ENCODE peak calls at places on chromosomes 2 and 18, in seven cellular contexts. P is HCT116, T is HepG2, K is K562, M is endothelial cell of umbilical vein, E is H1, O is GM12878. N is an unnamed sample.

GRCh38 chr2:203040966-203041521 is 26.4 kb downstream of the NBEAL1 start:
- DNase-seq in P (no peak), T (peak; percentile 69), K (no peak), M (no peak), E (no peak), O (no peak), N (no peak)

GRCh38 chr2:216015722-216016464 is 2.5 kb upstream of the MREG start:
- DNase-seq in P (no peak), T (no peak), K (no peak), M (no peak), E (no peak), O (peak; percentile 87), N (no peak)

GRCh38 chr2:66070717-66071602 is 364.0 kb upstream of the MEIS1 start:
- DNase-seq in P (no peak), T (no peak), K (no peak), M (no peak), E (no peak), O (no peak), N (no peak)

GRCh38 chr18:7319161-7319560 is 88.3 kb downstream of the LRRC30 start:
- DNase-seq in P (no peak), T (no peak), K (no peak), M (no peak), E (no peak), O (no peak), N (no peak)

GRCh38 chr2:36450466-36451196 is 95.1 kb downstream of the CRIM1 start:
- DNase-seq in P (no peak), T (peak; percentile 37), K (no peak), M (no peak), E (no peak), O (no peak), N (no peak)

GRCh38 chr2:19648583-19648982 is 253.2 kb downstream of the TTC32 start:
- DNase-seq in P (no peak), T (no peak), K (no peak), M (no peak), E (no peak), O (no peak), N (no peak)

GRCh38 chr18:13254971-13255927 is 36.7 kb downstream of the LDLRAD4 start:
- DNase-seq in P (no peak), T (no peak), K (no peak), M (no peak), E (no peak), O (no peak), N (no peak)

GRCh38 chr18:35171315-35171987 is 69.4 kb upstream of the ZNF397 start:
- DNase-seq in P (no peak), T (peak; percentile 86), K (no peak), M (no peak), E (no peak), O (no peak), N (no peak)

GRCh38 chr2:145561152-145561551 is 1041.2 kb upstream of the ZEB2 start:
- DNase-seq in P (no peak), T (no peak), K (no peak), M (no peak), E (no peak), O (no peak), N (no peak)

GRCh38 chr2:70726947-70727725 is 40.9 kb downstream of the ADD2 start:
- DNase-seq in P (peak; percentile 4), T (no peak), K (no peak), M (no peak), E (peak; percentile 35), O (no peak), N (no peak)

GRCh38 chr2:121429927-121430511 is 100.7 kb upstream of the RNU4ATAC start:
- DNase-seq in P (no peak), T (no peak), K (no peak), M (no peak), E (no peak), O (no peak), N (no peak)

GRCh38 chr2:41194235-41194634 is 742.3 kb upstream of the SLC8A1 start:
- DNase-seq in P (no peak), T (peak; percentile 12), K (no peak), M (peak; percentile 94), E (no peak), O (no peak), N (no peak)

GRCh38 chr2:152647417-152648010 is 69.7 kb downstream of the PRPF40A start:
- DNase-seq in P (no peak), T (no peak), K (no peak), M (peak; percentile 5), E (no peak), O (no peak), N (peak; percentile 24)

GRCh38 chr2:237478969-237479368 is 8.1 kb upstream of the MLPH start:
- DNase-seq in P (no peak), T (no peak), K (no peak), M (no peak), E (no peak), O (no peak), N (no peak)

GRCh38 chr18:79744625-79745024 is 53.1 kb upstream of the KCNG2 start:
- DNase-seq in P (no peak), T (no peak), K (no peak), M (no peak), E (no peak), O (no peak), N (no peak)

GRCh38 chr18:27728659-27729058 is 448.3 kb downstream of the CDH2 start:
- DNase-seq in P (no peak), T (no peak), K (no peak), M (no peak), E (no peak), O (no peak), N (no peak)

GRCh38 chr2:207482630-207483029 is 47.1 kb upstream of the CREB1 start:
- DNase-seq in P (no peak), T (no peak), K (no peak), M (no peak), E (no peak), O (no peak), N (no peak)

GRCh38 chr2:201263774-201264173 is 3.4 kb downstream of the CASP8 start:
- DNase-seq in P (no peak), T (no peak), K (no peak), M (no peak), E (no peak), O (no peak), N (no peak)

GRCh38 chr2:2974982-2975381 is 402.6 kb downstream of the EIPR1 start:
- DNase-seq in P (no peak), T (no peak), K (no peak), M (no peak), E (no peak), O (no peak), N (no peak)

GRCh38 chr18:47775961-47776360 is 154.5 kb downstream of the SMAD2 start:
- DNase-seq in P (no peak), T (peak; percentile 32), K (peak; percentile 14), M (peak; percentile 8), E (no peak), O (no peak), N (peak; percentile 40)

GRCh38 chr18:12645751-12646203 is 12.1 kb downstream of the SPIRE1 start:
- DNase-seq in P (no peak), T (peak; percentile 41), K (no peak), M (peak; percentile 54), E (no peak), O (no peak), N (peak; percentile 31)

GRCh38 chr18:52007109-52007508 is 332.9 kb upstream of the DCC start:
- DNase-seq in P (no peak), T (no peak), K (no peak), M (no peak), E (no peak), O (no peak), N (peak; percentile 26)

GRCh38 chr2:96116879-96117533 is 635 bp upstream of the ADRA2B start:
- DNase-seq in P (no peak), T (no peak), K (peak; percentile 91), M (peak; percentile 17), E (no peak), O (no peak), N (peak; percentile 78)

GRCh38 chr2:111168528-111168929 is 47.8 kb downstream of the BCL2L11 start:
- DNase-seq in P (peak; percentile 48), T (no peak), K (peak; percentile 88), M (peak; percentile 54), E (no peak), O (peak; percentile 68), N (no peak)

GRCh38 chr2:24019729-24020128 is 9.8 kb downstream of the MFSD2B start:
- DNase-seq in P (no peak), T (no peak), K (no peak), M (no peak), E (no peak), O (no peak), N (no peak)

DNA sequence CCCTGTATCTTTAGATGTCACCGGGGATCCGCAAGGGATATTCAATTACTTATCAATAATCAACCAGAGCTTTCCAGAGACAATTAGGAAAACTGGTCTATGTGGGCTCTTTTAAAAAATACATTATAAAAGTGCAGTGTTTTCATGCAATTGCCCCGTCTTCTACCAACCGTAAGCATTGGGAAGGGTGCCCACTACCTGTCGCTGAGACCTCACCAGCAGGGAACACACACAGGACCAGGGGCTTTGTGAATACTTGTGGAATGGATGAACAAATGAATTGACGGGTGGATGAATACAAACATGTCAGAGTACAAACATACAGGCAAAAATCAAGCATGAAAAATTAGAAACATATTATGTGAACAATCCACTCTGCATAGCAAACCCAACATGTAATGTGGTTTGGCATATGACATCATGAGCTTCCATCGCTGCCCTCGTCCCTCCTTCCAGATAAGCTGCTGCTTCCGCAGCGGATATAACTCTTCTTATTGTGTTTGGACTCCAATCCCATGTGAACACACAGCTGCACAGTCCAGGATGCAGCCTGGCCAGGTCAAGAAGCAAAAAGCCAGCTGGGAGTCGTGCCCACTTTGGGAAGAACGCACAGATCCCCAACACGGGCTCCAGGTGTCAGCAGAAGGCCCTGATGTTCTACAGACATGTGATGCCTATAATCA is 5.3 kb downstream of the FHL2 start:
- DNase-seq in P (no peak), T (no peak), K (no peak), M (peak; percentile 99), E (no peak), O (no peak), N (no peak)
- H3K4me1 ChIP-seq in P (peaks cover 48% of the 10 kb centered on the region), T (peaks cover 71% of the 10 kb centered on the region), K (peaks cover 8% of the 10 kb centered on the region), M (peaks cover 74% of the 10 kb centered on the region), E (peaks cover 5% of the 10 kb centered on the region), O (no peaks in the 10 kb centered on the region), N (peaks cover 5% of the 10 kb centered on the region)

DNA sequence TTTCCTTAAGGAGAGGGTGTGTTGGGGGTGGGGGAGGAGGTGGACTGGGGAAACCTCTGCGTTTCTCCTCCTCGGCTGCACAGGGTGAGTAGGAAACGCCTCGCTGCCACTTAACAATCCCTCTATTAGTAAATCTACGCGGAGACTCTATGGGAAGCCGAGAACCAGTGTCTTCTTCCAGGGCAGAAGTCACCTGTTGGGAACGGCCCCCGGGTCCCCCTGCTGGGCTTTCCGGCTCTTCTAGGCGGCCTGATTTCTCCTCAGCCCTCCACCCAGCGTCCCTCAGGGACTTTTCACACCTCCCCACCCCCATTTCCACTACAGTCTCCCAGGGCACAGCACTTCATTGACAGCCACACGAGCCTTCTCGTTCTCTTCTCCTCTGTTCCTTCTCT is 2.1 kb upstream of the SP9 start:
- DNase-seq in P (no peak), T (no peak), K (peak; percentile 53), M (no peak), E (peak; percentile 70), O (no peak), N (peak; percentile 82)
- TF ChIP-seq EZH2 in P (no peak), T (no peak), K (no peak), M (no peak), E (no peak), O (no peak), N (no peak)

GRCh38 chr2:159124931-159125467 is 156.6 kb downstream of the TANC1 start:
- DNase-seq in P (no peak), T (no peak), K (no peak), M (peak; percentile 74), E (no peak), O (no peak), N (no peak)
- TF ChIP-seq POLR2AphosphoS5 in P (no peak), T (no peak), K (no peak), M (no peak), E (no peak), O (no peak), N (no peak)

GRCh38 chr2:230414302-230414701 is 1.7 kb upstream of the SP100 start:
- DNase-seq in P (no peak), T (no peak), K (no peak), M (no peak), E (no peak), O (no peak), N (no peak)
- H3K4me1 ChIP-seq in P (peaks cover 12% of the 10 kb centered on the region), T (peaks cover 60% of the 10 kb centered on the region), K (peaks cover 23% of the 10 kb centered on the region), M (peaks cover 49% of the 10 kb centered on the region), E (no peaks in the 10 kb centered on the region), O (peaks cover 35% of the 10 kb centered on the region), N (no peaks in the 10 kb centered on the region)

N was measured in GM23338.